ENCODE peak calls at places on chromosomes 3 and 15, in ten cellular contexts. A is NCI-H1092 treated with DMSO at 0.1 percent for 48 hours; Z is ACHN; J is A549; O is HT-29; P is A673; F is stimulated activated CD8-positive, alpha-beta memory T cell treated with anti-CD3 and anti-CD28 coated beads, Interleukin-15, amount 100 ng/mL, for 4 hours; R is stimulated activated naive CD8-positive, alpha-beta T cell treated with anti-CD3 and anti-CD28 coated beads, Interleukin-15, amount 100 ng/mL, for 72 hours; E is NCI-H345; Y is mucosa of descending colon. D is an unnamed sample.
A peak's percentile ranks its signal among the peaks of the same experiment; 100 is the strongest.

GRCh38 chr3:111859061-111859973 is at the start of gene PHLDB2:
- DNase-seq in P (peak; percentile 79), F (peak; percentile 36), J (peak; percentile 87), Z (peak; percentile 82), R (peak; percentile 64), E (peak; percentile 69), A (peak; percentile 49), Y (peak; percentile 46), O (no peak), D (peak; percentile 17)

GRCh38 chr15:32029862-32030781 is at the start of gene CHRNA7:
- DNase-seq in J (peak; percentile 63), A (peak; percentile 66), Z (peak; percentile 41), E (peak; percentile 44), O (peak; percentile 66), R (peak; percentile 33), P (peak; percentile 73), Y (peak; percentile 64), F (no peak), D (no peak)

GRCh38 chr3:71168961-71169411 is 414.5 kb downstream of the FOXP1 start:
- DNase-seq in F (no peak), E (no peak), P (no peak), J (no peak), R (no peak), A (peak; percentile 45), O (no peak), Y (peak; percentile 29), Z (no peak), D (no peak)

GRCh38 chr15:101487060-101487459 is 2.4 kb downstream of the PCSK6 start:
- DNase-seq in J (no peak), A (no peak), E (no peak), P (no peak), R (no peak), Z (no peak), Y (no peak), F (no peak), O (no peak), D (no peak)

GRCh38 chr3:122353215-122353614 is 28.2 kb downstream of the CSTA start:
- DNase-seq in O (no peak), Z (no peak), Y (no peak), E (no peak), A (no peak), P (no peak), R (no peak), F (no peak), J (no peak), D (no peak)

GRCh38 chr3:189372205-189372764 is 200.5 kb downstream of the TPRG1 start:
- DNase-seq in Z (no peak), F (no peak), O (no peak), P (no peak), R (no peak), A (peak; percentile 33), E (peak; percentile 30), J (no peak), Y (no peak), D (no peak)

GRCh38 chr3:186775999-186776398 is 7.4 kb upstream of the EIF4A2 start:
- DNase-seq in P (peak; percentile 52), Z (no peak), J (no peak), E (no peak), F (no peak), A (no peak), R (no peak), O (no peak), Y (no peak), D (no peak)

GRCh38 chr3:81726735-81727134 is 34.7 kb downstream of the GBE1 start:
- DNase-seq in P (no peak), O (no peak), A (no peak), R (no peak), E (no peak), J (peak; percentile 76), Z (no peak), Y (no peak), F (no peak), D (no peak)

GRCh38 chr3:104909721-104910120 is 457.0 kb upstream of the ALCAM start:
- DNase-seq in J (no peak), P (peak; percentile 35), R (no peak), A (peak; percentile 47), O (no peak), E (peak; percentile 9), F (no peak), Y (no peak), Z (no peak), D (no peak)

GRCh38 chr3:185460719-185461350 is 38.0 kb downstream of the TMEM41A start:
- DNase-seq in O (peak; percentile 72), J (peak; percentile 26), R (no peak), Z (peak; percentile 47), Y (no peak), F (no peak), P (peak; percentile 56), A (no peak), E (no peak), D (no peak)

GRCh38 chr3:25438791-25439555 is 10.9 kb downstream of the RARB start:
- DNase-seq in E (no peak), Z (no peak), P (no peak), F (no peak), Y (no peak), A (no peak), O (no peak), R (no peak), J (no peak), D (no peak)

GRCh38 chr3:12644297-12644937 is 19.5 kb downstream of the RAF1 start:
- DNase-seq in A (no peak), O (no peak), E (no peak), F (no peak), Y (no peak), P (no peak), J (no peak), R (no peak), Z (no peak), D (no peak)

GRCh38 chr3:64992462-64993285 is 304.9 kb upstream of the ADAMTS9 start:
- DNase-seq in Z (peak; percentile 37), A (no peak), Y (no peak), J (no peak), E (no peak), O (no peak), F (no peak), P (no peak), R (no peak), D (no peak)

GRCh38 chr15:81263477-81263876 is 60.5 kb downstream of the STARD5 start:
- DNase-seq in Z (no peak), Y (no peak), P (no peak), R (no peak), E (no peak), J (no peak), A (no peak), O (no peak), F (no peak), D (no peak)

D was measured in naive thymus-derived CD4-positive, alpha-beta T cell.